ENCODE peak calls at places on chromosome 21, in six cellular contexts. O is kidney, A is heart right ventricle, V is AG04450, C is breast epithelium, E is right atrium auricular region. G is an unnamed sample.

GRCh38 chr21:40840441-40840840 is 6.5 kb downstream of the DSCAM start:
- DNase-seq in O (no peak), A (no peak), V (no peak), C (no peak), E (no peak), G (no peak)

GRCh38 chr21:37365657-37366487 is 701 bp upstream of the DYRK1A start:
- DNase-seq in O (peak; percentile 92), A (peak; percentile 77), V (no peak), C (peak; percentile 75), E (peak; percentile 68), G (peak; percentile 62)

GRCh38 chr21:20996421-20997307 is 1.5 kb upstream of the NCAM2 start:
- DNase-seq in O (no peak), A (no peak), V (no peak), C (no peak), E (no peak), G (no peak)

GRCh38 chr21:42002421-42002958 is 7.7 kb downstream of the ZBTB21 start:
- DNase-seq in O (no peak), A (no peak), V (peak; percentile 86), C (no peak), E (no peak), G (no peak)

GRCh38 chr21:30984897-30985296 is 53.4 kb downstream of the KRTAP19-8 start:
- DNase-seq in O (no peak), A (no peak), V (no peak), C (no peak), E (no peak), G (no peak)

GRCh38 chr21:27645285-27645684 is 678.4 kb upstream of the ADAMTS5 start:
- DNase-seq in O (no peak), A (no peak), V (no peak), C (no peak), E (no peak), G (no peak)

GRCh38 chr21:43645987-43646386 is 13.3 kb downstream of the HSF2BP start:
- DNase-seq in O (no peak), A (no peak), V (no peak), C (no peak), E (no peak), G (no peak)

GRCh38 chr21:26850116-26850643 is 5.0 kb upstream of the ADAMTS1 start:
- DNase-seq in O (no peak), A (no peak), V (no peak), C (no peak), E (no peak), G (no peak)

GRCh38 chr21:37562920-37563640 is 196.5 kb downstream of the DYRK1A start:
- DNase-seq in O (no peak), A (peak; percentile 23), V (no peak), C (no peak), E (no peak), G (no peak)

GRCh38 chr21:43207868-43208267 is 39.1 kb downstream of the CRYAA start:
- DNase-seq in O (peak; percentile 30), A (no peak), V (no peak), C (peak; percentile 38), E (no peak), G (peak; percentile 1)

GRCh38 chr21:20997633-20998455 is at the start of gene NCAM2:
- DNase-seq in O (peak; percentile 80), A (peak; percentile 76), V (peak; percentile 60), C (peak; percentile 62), E (peak; percentile 73), G (peak; percentile 80)

GRCh38 chr21:27513825-27514224 is 546.9 kb upstream of the ADAMTS5 start:
- DNase-seq in O (no peak), A (no peak), V (no peak), C (no peak), E (no peak), G (no peak)

GRCh38 chr21:25689226-25689625 is 45.5 kb downstream of the ATP5PF start:
- DNase-seq in O (no peak), A (no peak), V (no peak), C (no peak), E (no peak), G (no peak)

DNA sequence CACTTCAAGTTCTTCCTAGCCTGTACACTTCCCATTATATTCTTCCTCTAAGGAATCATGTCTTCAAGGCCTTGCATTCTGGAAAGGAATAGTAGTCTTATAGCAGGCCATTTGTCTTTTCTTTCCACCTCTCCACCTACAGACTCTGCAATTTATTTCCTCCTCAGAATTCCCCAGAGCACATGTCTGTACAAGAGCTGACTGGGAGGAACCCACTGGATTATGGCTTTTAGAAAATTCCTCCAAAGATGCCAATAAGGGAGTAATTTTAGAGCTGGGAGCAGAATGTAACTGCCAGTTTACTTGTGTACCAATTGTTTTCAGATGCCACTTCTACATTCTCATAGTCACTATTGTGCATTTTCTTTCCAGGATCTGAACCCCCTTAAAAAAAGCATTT is 3.4 kb upstream of the PSMG1 start:
- DNase-seq in O (no peak), A (no peak), V (no peak), C (no peak), E (no peak), G (no peak)
- H3K27ac ChIP-seq in O (no peak overlapping the region), A (no peak overlapping the region), V (no peak overlapping the region), C (no peak overlapping the region), E (no peak overlapping the region), G (no peak overlapping the region)

GRCh38 chr21:39422468-39423241 is 22.9 kb downstream of the LCA5L start:
- DNase-seq in O (no peak), A (no peak), V (no peak), C (no peak), E (no peak), G (no peak)
- H3K4me3 ChIP-seq in O (no peak overlapping the region), A (no peak overlapping the region), V (no peak overlapping the region), C (no peak overlapping the region), E (no peak overlapping the region), G (no peak overlapping the region)

DNA sequence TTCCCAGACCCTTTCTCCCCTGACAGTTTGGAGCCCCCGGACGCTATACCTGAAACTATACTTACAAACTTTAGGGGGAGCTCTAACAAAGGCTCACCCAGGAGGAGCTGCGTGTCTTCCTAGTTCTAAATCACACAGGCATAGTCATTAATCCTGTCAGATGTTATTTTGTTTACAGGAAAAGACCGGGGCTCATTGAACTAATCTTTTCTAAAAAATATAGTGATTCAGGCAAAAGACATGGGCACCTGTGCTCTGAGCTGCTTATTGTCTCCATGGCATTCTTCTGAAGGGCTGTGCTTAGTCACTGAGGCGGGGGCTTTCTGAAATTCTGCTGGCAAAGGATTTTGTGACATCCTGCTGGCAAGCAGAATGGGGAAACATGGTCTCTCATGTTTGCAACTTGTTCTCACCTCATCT is 1577.0 kb downstream of the NCAM2 start:
- DNase-seq in O (no peak), A (no peak), V (no peak), C (no peak), E (no peak), G (peak; percentile 13)
- TF ChIP-seq CTCF in O (peak; percentile 5), A (peak; percentile 51), V (no peak), C (no peak), E (peak; percentile 49), G (peak; percentile 53)

GRCh38 chr21:46193829-46194373 is 9.6 kb upstream of the SPATC1L start:
- DNase-seq in O (peak; percentile 31), A (no peak), V (no peak), C (no peak), E (no peak), G (no peak)
- H3K27ac ChIP-seq in O (no peak overlapping the region), A (no peak overlapping the region), V (no peak overlapping the region), C (no peak overlapping the region), E (no peak overlapping the region), G (peak overlapping the region; percentile 49)

DNA sequence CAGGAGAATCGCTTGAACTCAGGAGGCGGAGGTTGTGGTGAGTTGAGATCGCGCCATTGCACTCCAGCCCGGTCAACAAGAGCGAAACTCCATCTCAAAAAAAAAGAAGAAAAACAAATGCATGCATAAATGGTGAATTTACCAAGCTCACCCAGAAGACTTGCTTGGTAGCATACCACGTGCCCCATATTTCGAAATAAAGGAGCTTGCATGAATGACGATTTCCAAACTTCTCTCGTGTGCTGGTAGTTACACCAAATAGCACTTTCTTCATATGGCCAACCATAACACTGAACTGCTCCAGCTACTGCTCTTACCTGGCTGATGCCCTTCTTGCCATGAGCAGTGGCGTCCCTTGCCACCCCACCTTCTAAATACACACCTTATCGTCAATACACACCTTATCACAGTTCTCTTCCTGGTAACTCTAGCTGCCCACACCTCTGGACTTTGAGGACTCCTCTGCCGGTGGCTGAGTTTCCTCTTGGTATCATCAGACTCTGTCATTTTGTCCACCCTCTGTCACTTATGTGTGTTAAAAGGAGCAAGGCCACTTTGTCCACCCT is 2.8 kb downstream of the DOP1B start:
- DNase-seq in O (no peak), A (no peak), V (no peak), C (no peak), E (no peak), G (no peak)
- H3K4me3 ChIP-seq in O (no peak overlapping the region), A (no peak overlapping the region), V (no peak overlapping the region), C (no peak overlapping the region), E (no peak overlapping the region), G (no peak overlapping the region)

GRCh38 chr21:33314096-33314495 is 10.7 kb upstream of the IFNAR1 start:
- DNase-seq in O (no peak), A (no peak), V (no peak), C (no peak), E (no peak), G (no peak)

GRCh38 chr21:33309778-33310177 is 15.0 kb upstream of the IFNAR1 start:
- DNase-seq in O (no peak), A (no peak), V (no peak), C (no peak), E (no peak), G (no peak)

GRCh38 chr21:33317226-33317625 is 7.5 kb upstream of the IFNAR1 start:
- DNase-seq in O (no peak), A (no peak), V (no peak), C (no peak), E (no peak), G (no peak)

GRCh38 chr21:33313611-33314010 is 11.2 kb upstream of the IFNAR1 start:
- DNase-seq in O (no peak), A (no peak), V (no peak), C (no peak), E (no peak), G (no peak)

GRCh38 chr21:33313183-33313582 is 11.6 kb upstream of the IFNAR1 start:
- DNase-seq in O (no peak), A (no peak), V (no peak), C (no peak), E (no peak), G (no peak)
- TF ChIP-seq CTCF in O (no peak), A (no peak), V (no peak), C (no peak), E (no peak), G (no peak)

GRCh38 chr21:32411366-32412161 is 942 bp upstream of the EVA1C start:
- DNase-seq in O (peak; percentile 97), A (peak; percentile 95), V (no peak), C (peak; percentile 88), E (peak; percentile 96), G (peak; percentile 31)
- H3K27ac ChIP-seq in O (peak overlapping the region; percentile 94), A (peak overlapping the region; percentile 100), V (peak overlapping the region; percentile 21), C (peak overlapping the region; percentile 99), E (peak overlapping the region; percentile 99), G (no peak overlapping the region)

GRCh38 chr21:45448810-45449657 is 44.1 kb downstream of the COL18A1 start:
- DNase-seq in O (peak; percentile 77), A (peak; percentile 8), V (no peak), C (no peak), E (no peak), G (no peak)
- H3K4me3 ChIP-seq in O (no peak overlapping the region), A (no peak overlapping the region), V (no peak overlapping the region), C (no peak overlapping the region), E (no peak overlapping the region), G (no peak overlapping the region)

G was measured in WERI-Rb-1.